ENCODE peak calls at places on chromosomes 7 and 10, in seven cellular contexts. T is mucosa of descending colon, C is right lobe of liver, F is heart left ventricle, N is gastrocnemius medialis, D is SK-N-SH, E is BE2C. B is an unnamed sample.

GRCh38 chr10:114384181-114384580 is 20.1 kb downstream of the AFAP1L2 start:
- DNase-seq in T (no peak), D (no peak), F (no peak), N (no peak), C (no peak), E (no peak), B (no peak)

GRCh38 chr10:124470544-124471449 is 9.2 kb downstream of the LHPP start:
- DNase-seq in T (no peak), N (no peak), D (no peak), C (peak; percentile 76), F (no peak), E (no peak), B (no peak)

GRCh38 chr10:123972481-123973401 is 81.1 kb upstream of the CPXM2 start:
- DNase-seq in E (no peak), C (no peak), T (no peak), N (no peak), F (peak; percentile 37), D (peak; percentile 74), B (no peak)

GRCh38 chr7:89023146-89023545 is 227.6 kb upstream of the TEX47 start:
- DNase-seq in T (no peak), E (no peak), F (no peak), C (no peak), N (no peak), D (no peak), B (no peak)

GRCh38 chr7:30135551-30136271 is 925 bp downstream of the MTURN start:
- DNase-seq in N (peak; percentile 47), T (peak; percentile 72), E (peak; percentile 35), F (peak; percentile 78), C (peak; percentile 64), D (peak; percentile 88), B (peak; percentile 76)

GRCh38 chr10:114491933-114492332 is 87.6 kb upstream of the AFAP1L2 start:
- DNase-seq in N (no peak), F (no peak), T (no peak), D (no peak), E (peak; percentile 23), C (no peak), B (peak; percentile 60)

GRCh38 chr10:89414879-89415821 is 782 bp downstream of the IFIT5 start:
- DNase-seq in E (peak; percentile 51), N (peak; percentile 22), D (peak; percentile 82), C (peak; percentile 63), T (peak; percentile 51), F (peak; percentile 78), B (no peak)

GRCh38 chr10:86372119-86372784 is 5.7 kb upstream of the GRID1 start:
- DNase-seq in T (no peak), F (peak; percentile 52), E (no peak), N (no peak), C (no peak), D (no peak), B (no peak)

GRCh38 chr10:31318382-31318853 is 598 bp upstream of the ZEB1 start:
- DNase-seq in N (peak; percentile 72), D (peak; percentile 77), C (peak; percentile 74), E (peak; percentile 41), T (peak; percentile 70), F (peak; percentile 79), B (peak; percentile 79)

GRCh38 chr10:123774075-123774742 is 108.1 kb downstream of the GPR26 start:
- DNase-seq in F (no peak), D (no peak), C (no peak), E (no peak), T (peak; percentile 17), N (no peak), B (no peak)

GRCh38 chr10:60798031-60798430 is 19.8 kb downstream of the CDK1 start:
- DNase-seq in C (no peak), F (no peak), N (no peak), T (no peak), E (no peak), D (no peak), B (no peak)

GRCh38 chr7:142804715-142805114 is 33.9 kb downstream of the PRSS2 start:
- DNase-seq in D (no peak), C (no peak), F (no peak), E (no peak), T (no peak), N (no peak), B (peak; percentile 32)

GRCh38 chr7:69198250-69198649 is 400.0 kb upstream of the AUTS2 start:
- DNase-seq in F (no peak), C (no peak), E (no peak), N (no peak), D (no peak), T (no peak), B (no peak)

GRCh38 chr10:31728698-31729224 is 199.9 kb downstream of the ARHGAP12 start:
- DNase-seq in D (no peak), E (no peak), T (no peak), C (no peak), N (no peak), F (no peak), B (no peak)

GRCh38 chr10:76035728-76036409 is 604.4 kb downstream of the LRMDA start:
- DNase-seq in T (no peak), E (no peak), N (no peak), D (peak; percentile 52), C (no peak), F (no peak), B (no peak)

GRCh38 chr7:11194492-11194891 is 220.8 kb downstream of the PHF14 start:
- DNase-seq in D (no peak), E (no peak), F (no peak), T (no peak), N (no peak), C (no peak), B (no peak)

GRCh38 chr7:290554-291301 is 758 bp downstream of the FOXL3 start:
- DNase-seq in N (no peak), T (peak; percentile 46), C (no peak), E (no peak), F (no peak), D (peak; percentile 46), B (no peak)

GRCh38 chr10:119670717-119671116 is 19.5 kb downstream of the BAG3 start:
- DNase-seq in C (no peak), F (no peak), N (peak; percentile 79), E (no peak), D (no peak), T (no peak), B (no peak)

GRCh38 chr10:127860632-127861031 is 32.1 kb downstream of the CLRN3 start:
- DNase-seq in D (no peak), C (no peak), E (no peak), N (no peak), T (no peak), F (no peak), B (no peak)

GRCh38 chr10:3527144-3527543 is 257.9 kb downstream of the KLF6 start:
- DNase-seq in C (no peak), D (no peak), F (no peak), E (no peak), N (no peak), T (no peak), B (no peak)

GRCh38 chr10:131257027-131257426 is 54.5 kb downstream of the TCERG1L start:
- DNase-seq in T (no peak), C (no peak), D (no peak), N (no peak), E (no peak), F (no peak), B (no peak)

GRCh38 chr10:7563368-7563767 is 103.4 kb downstream of the ITIH5 start:
- DNase-seq in D (no peak), F (no peak), E (no peak), N (peak; percentile 36), T (peak; percentile 60), C (peak; percentile 51), B (no peak)

GRCh38 chr7:158279539-158280466 is 307.8 kb downstream of the PTPRN2 start:
- DNase-seq in F (no peak), C (no peak), T (no peak), N (no peak), E (no peak), D (peak; percentile 15), B (no peak)

GRCh38 chr10:46520941-46521340 is 35.5 kb downstream of the GPRIN2 start:
- DNase-seq in F (peak; percentile 58), E (peak; percentile 52), N (peak; percentile 12), D (peak; percentile 53), C (peak; percentile 18), T (peak; percentile 14), B (no peak)

GRCh38 chr10:87861566-87861952 is 1.8 kb downstream of the KLLN start:
- DNase-seq in C (peak; percentile 92), E (no peak), T (peak; percentile 79), N (peak; percentile 77), D (no peak), F (peak; percentile 85), B (peak; percentile 92)
- TF ChIP-seq CTCF in C (no peak), E (no peak), T (no peak), N (no peak), D (no peak), F (peak; percentile 45), B (peak; percentile 42)

DNA sequence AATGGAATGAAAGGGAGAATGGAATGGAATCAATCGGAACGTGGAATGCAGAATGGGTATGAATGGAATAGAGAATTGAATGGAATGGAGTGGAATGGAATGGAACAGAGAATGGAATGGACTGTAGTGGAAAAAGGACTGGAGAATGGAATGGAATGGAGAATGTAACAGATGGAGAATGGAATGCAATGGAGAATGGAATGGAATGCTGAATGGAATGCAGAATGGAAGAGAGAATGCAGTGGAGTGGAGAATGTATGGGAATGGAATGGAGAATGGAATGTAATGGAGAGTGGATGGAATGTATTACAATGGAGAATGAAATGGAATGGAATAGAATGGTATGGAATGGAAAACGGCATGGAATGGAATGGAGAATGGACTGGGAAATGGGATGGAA is 96.9 kb downstream of the NSUN6 start:
- DNase-seq in E (no peak), N (no peak), D (no peak), F (no peak), T (no peak), C (no peak), B (no peak)
- H3K9me3 ChIP-seq in E (no peaks in the 10 kb centered on the region), N (no peaks in the 10 kb centered on the region), D (peaks cover 6% of the 10 kb centered on the region), F (peaks cover 3% of the 10 kb centered on the region), T (peaks cover 6% of the 10 kb centered on the region), C (no peaks in the 10 kb centered on the region), B (no peaks in the 10 kb centered on the region)

DNA sequence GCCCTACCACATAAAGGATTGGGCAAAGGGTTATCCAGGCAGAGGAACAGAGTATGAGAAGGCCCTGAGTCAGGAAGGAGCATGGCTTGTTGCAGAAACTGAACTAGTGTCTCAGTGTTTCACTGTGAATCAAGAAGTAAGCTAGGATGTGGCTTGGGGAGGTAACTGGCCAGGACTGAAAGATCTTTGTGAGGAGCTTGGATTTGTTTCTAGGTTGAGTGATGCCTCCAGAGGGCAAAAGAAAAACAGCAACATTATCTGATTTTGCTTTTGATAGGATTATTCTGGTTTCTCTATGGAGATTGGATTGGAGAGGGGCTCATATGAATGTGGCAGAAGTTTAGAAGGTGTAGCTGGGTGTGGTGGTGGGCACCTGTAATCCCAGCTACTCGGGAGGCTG is 137.9 kb upstream of the HDAC9 start:
- DNase-seq in F (no peak), N (no peak), D (no peak), E (no peak), T (no peak), C (no peak), B (no peak)
- H3K4me3 ChIP-seq in F (no peak overlapping the region), N (no peak overlapping the region), D (no peak overlapping the region), E (no peak overlapping the region), T (no peak overlapping the region), C (no peak overlapping the region), B (no peak overlapping the region)

GRCh38 chr10:1297566-1298301 is 241.5 kb downstream of the WDR37 start:
- DNase-seq in N (no peak), C (no peak), F (no peak), T (no peak), E (peak; percentile 28), D (peak; percentile 59), B (no peak)
- TF ChIP-seq CTCF in N (no peak), C (no peak), F (no peak), T (no peak), E (peak; percentile 38), D (no peak), B (no peak)

B was measured in right atrium auricular region.